ENCODE peak calls at places on chromosomes 12 and 14, in ten cellular contexts. O is stimulated activated CD4-positive, alpha-beta T cell treated with anti-CD3 and anti-CD28 coated beads, Interleukin-12 subunit alpha, Interleukin-12 subunit beta, amount 100 ng/mL, for 48 hours; E is fibroblast of mammary gland; W is GM23248; A is osteocyte; N is NCI-H524; Q is activated CD8-positive, alpha-beta memory T cell treated with anti-CD3 and anti-CD28 coated beads for 4 hours; X is transverse colon; K is activated T-cell treated with anti-CD3 and anti-CD28 coated beads, Interleukin-2, amount 50 U/mL, for 72 hours; D is brain microvascular endothelial cell. B is an unnamed sample.

GRCh38 chr12:38653650-38654049 is 251.7 kb downstream of the CPNE8 start:
- DNase-seq in O (no peak), E (no peak), W (no peak), A (no peak), N (no peak), Q (no peak), X (no peak), K (no peak), D (no peak), B (no peak)

GRCh38 chr12:84912191-84913142 is at the start of gene SLC6A15:
- DNase-seq in O (no peak), E (peak; percentile 85), W (peak; percentile 93), A (no peak), N (peak; percentile 80), Q (no peak), X (no peak), K (peak; percentile 24), D (peak; percentile 86), B (peak; percentile 88)

GRCh38 chr12:42705863-42706262 is 116.3 kb upstream of the PRICKLE1 start:
- DNase-seq in O (no peak), E (peak; percentile 96), W (peak; percentile 92), A (peak; percentile 90), N (no peak), Q (no peak), X (peak; percentile 45), K (no peak), D (peak; percentile 84), B (no peak)

GRCh38 chr12:23352670-23353069 is 596.8 kb downstream of the SOX5 start:
- DNase-seq in O (no peak), E (no peak), W (no peak), A (no peak), N (no peak), Q (no peak), X (no peak), K (no peak), D (no peak), B (no peak)

GRCh38 chr14:52835122-52835903 is 43.9 kb upstream of the GNPNAT1 start:
- DNase-seq in O (no peak), E (peak; percentile 73), W (peak; percentile 93), A (no peak), N (peak; percentile 53), Q (no peak), X (no peak), K (no peak), D (peak; percentile 85), B (peak; percentile 68)

GRCh38 chr12:114414866-114415524 is 9.1 kb upstream of the TBX5 start:
- DNase-seq in O (no peak), E (peak; percentile 50), W (peak; percentile 57), A (no peak), N (no peak), Q (no peak), X (no peak), K (no peak), D (no peak), B (no peak)

GRCh38 chr12:13839937-13840336 is 141.5 kb downstream of the GRIN2B start:
- DNase-seq in O (no peak), E (no peak), W (no peak), A (no peak), N (no peak), Q (no peak), X (no peak), K (no peak), D (no peak), B (no peak)

GRCh38 chr12:45543887-45544286 is 185.6 kb upstream of the ARID2 start:
- DNase-seq in O (peak; percentile 8), E (peak; percentile 87), W (peak; percentile 84), A (no peak), N (peak; percentile 47), Q (no peak), X (peak; percentile 39), K (peak; percentile 69), D (peak; percentile 73), B (peak; percentile 71)

GRCh38 chr12:47102406-47102805 is 22.6 kb upstream of the AMIGO2 start:
- DNase-seq in O (no peak), E (no peak), W (no peak), A (no peak), N (no peak), Q (no peak), X (no peak), K (no peak), D (no peak), B (no peak)

GRCh38 chr12:106078358-106079025 is 60.3 kb downstream of the NUAK1 start:
- DNase-seq in O (no peak), E (peak; percentile 65), W (peak; percentile 97), A (no peak), N (no peak), Q (no peak), X (peak; percentile 15), K (no peak), D (peak; percentile 48), B (peak; percentile 82)